ENCODE peak calls at places on chromosome 2, in eight cellular contexts. One of them, this sample, is unnamed.

GRCh38 chr2:172046866-172047265 is 38.4 kb upstream of the DLX1 start:
- DNase-seq in cardiac fibroblast: no peak
- DNase-seq in left ventricle myocardium inferior: no peak
- DNase-seq in RCC 7860: no peak
- DNase-seq in RWPE2: no peak
- DNase-seq in germinal center: no peak
- DNase-seq in HEK293T: no peak
- DNase-seq in CD8-positive, alpha-beta memory T cell: no peak
- DNase-seq in this sample: no peak

GRCh38 chr2:73272270-73272669 is 12.0 kb downstream of the FBXO41 start:
- DNase-seq in CD8-positive, alpha-beta memory T cell: no peak
- DNase-seq in HEK293T: no peak
- DNase-seq in RCC 7860: no peak
- DNase-seq in cardiac fibroblast: no peak
- DNase-seq in germinal center: no peak
- DNase-seq in RWPE2: no peak
- DNase-seq in left ventricle myocardium inferior: no peak
- DNase-seq in this sample: no peak

GRCh38 chr2:172996387-172996961 is 79.2 kb upstream of the MAP3K20 start:
- DNase-seq in RCC 7860: no peak
- DNase-seq in left ventricle myocardium inferior: no peak
- DNase-seq in germinal center: no peak
- DNase-seq in cardiac fibroblast: peak; percentile 53
- DNase-seq in RWPE2: no peak
- DNase-seq in HEK293T: no peak
- DNase-seq in CD8-positive, alpha-beta memory T cell: no peak
- DNase-seq in this sample: no peak

GRCh38 chr2:170455617-170456426 is 259.3 kb upstream of the SP5 start:
- DNase-seq in CD8-positive, alpha-beta memory T cell: no peak
- DNase-seq in HEK293T: no peak
- DNase-seq in germinal center: no peak
- DNase-seq in cardiac fibroblast: no peak
- DNase-seq in RCC 7860: no peak
- DNase-seq in left ventricle myocardium inferior: no peak
- DNase-seq in RWPE2: no peak
- DNase-seq in this sample: no peak

GRCh38 chr2:82013641-82014040 is 1709.1 kb upstream of the LRRTM1 start:
- DNase-seq in RCC 7860: no peak
- DNase-seq in left ventricle myocardium inferior: no peak
- DNase-seq in HEK293T: no peak
- DNase-seq in CD8-positive, alpha-beta memory T cell: no peak
- DNase-seq in RWPE2: no peak
- DNase-seq in cardiac fibroblast: no peak
- DNase-seq in germinal center: no peak
- DNase-seq in this sample: no peak

GRCh38 chr2:140891614-140892212 is 1239.1 kb downstream of the LRP1B start:
- DNase-seq in HEK293T: peak; percentile 7
- DNase-seq in RWPE2: no peak
- DNase-seq in left ventricle myocardium inferior: no peak
- DNase-seq in germinal center: no peak
- DNase-seq in cardiac fibroblast: no peak
- DNase-seq in RCC 7860: no peak
- DNase-seq in CD8-positive, alpha-beta memory T cell: no peak
- DNase-seq in this sample: no peak

GRCh38 chr2:42903821-42904575 is 111.6 kb upstream of the HAAO start:
- DNase-seq in RCC 7860: no peak
- DNase-seq in HEK293T: no peak
- DNase-seq in left ventricle myocardium inferior: no peak
- DNase-seq in RWPE2: no peak
- DNase-seq in cardiac fibroblast: no peak
- DNase-seq in CD8-positive, alpha-beta memory T cell: no peak
- DNase-seq in germinal center: no peak
- DNase-seq in this sample: no peak

GRCh38 chr2:235300368-235301201 is 193.3 kb upstream of the AGAP1 start:
- DNase-seq in left ventricle myocardium inferior: no peak
- DNase-seq in RWPE2: no peak
- DNase-seq in germinal center: no peak
- DNase-seq in CD8-positive, alpha-beta memory T cell: no peak
- DNase-seq in cardiac fibroblast: peak; percentile 74
- DNase-seq in RCC 7860: peak; percentile 58
- DNase-seq in HEK293T: no peak
- DNase-seq in this sample: peak; percentile 17

GRCh38 chr2:231227309-231228162 is 29.1 kb downstream of the ARMC9 start:
- DNase-seq in left ventricle myocardium inferior: no peak
- DNase-seq in germinal center: peak; percentile 86
- DNase-seq in CD8-positive, alpha-beta memory T cell: peak; percentile 4
- DNase-seq in RWPE2: no peak
- DNase-seq in HEK293T: peak; percentile 84
- DNase-seq in cardiac fibroblast: peak; percentile 89
- DNase-seq in RCC 7860: peak; percentile 85
- DNase-seq in this sample: peak; percentile 60